ENCODE peak calls at places on chromosome 14, in six cellular contexts. A is heart right ventricle, V is lung, M is mucosa of descending colon, E is MM.1S, R is ovary. I is an unnamed sample.

GRCh38 chr14:61365667-61366194 is 44.4 kb downstream of the PRKCH start:
- DNase-seq in A (no peak), V (no peak), M (no peak), E (no peak), R (no peak), I (peak)

GRCh38 chr14:87833026-87833425 is 160.0 kb downstream of the GALC start:
- DNase-seq in A (no peak), V (no peak), M (no peak), E (no peak), R (no peak), I (no peak)

GRCh38 chr14:34347683-34348082 is 114.4 kb downstream of the SPTSSA start:
- DNase-seq in A (no peak), V (no peak), M (no peak), E (no peak), R (no peak), I (no peak)

GRCh38 chr14:91484186-91484585 is 25.9 kb downstream of the PPP4R3A start:
- DNase-seq in A (no peak), V (no peak), M (no peak), E (no peak), R (no peak), I (no peak)

GRCh38 chr14:24070285-24071143 is 848 bp upstream of the CPNE6 start:
- DNase-seq in A (no peak), V (no peak), M (peak), E (no peak), R (peak), I (no peak)

GRCh38 chr14:101466456-101467180 is 94.7 kb upstream of the DIO3 start:
- DNase-seq in A (no peak), V (no peak), M (no peak), E (no peak), R (no peak), I (no peak)

GRCh38 chr14:34044666-34045306 is 93.9 kb upstream of the EGLN3 start:
- DNase-seq in A (no peak), V (no peak), M (no peak), E (no peak), R (no peak), I (no peak)

GRCh38 chr14:68549966-68550705 is 242.7 kb downstream of the ZFP36L1 start:
- DNase-seq in A (no peak), V (no peak), M (no peak), E (no peak), R (no peak), I (peak)

GRCh38 chr14:100649173-100649519 is 61.9 kb upstream of the BEGAIN start:
- DNase-seq in A (no peak), V (no peak), M (no peak), E (no peak), R (no peak), I (no peak)

GRCh38 chr14:56895154-56895553 is 84.9 kb upstream of the OTX2 start:
- DNase-seq in A (no peak), V (no peak), M (no peak), E (no peak), R (no peak), I (no peak)

GRCh38 chr14:100193417-100194357 is 34.2 kb upstream of the DEGS2 start:
- DNase-seq in A (no peak), V (no peak), M (peak), E (no peak), R (peak), I (no peak)

GRCh38 chr14:60356921-60357550 is 108.0 kb downstream of the PPM1A start:
- DNase-seq in A (no peak), V (no peak), M (no peak), E (no peak), R (no peak), I (no peak)

GRCh38 chr14:20836668-20837338 is 34.2 kb upstream of the RNASE1 start:
- DNase-seq in A (no peak), V (no peak), M (no peak), E (no peak), R (no peak), I (peak)

GRCh38 chr14:21279783-21280182 is at the start of gene RPGRIP1:
- DNase-seq in A (no peak), V (no peak), M (no peak), E (no peak), R (no peak), I (no peak)

GRCh38 chr14:89926709-89927108 is 27.8 kb downstream of the EFCAB11 start:
- DNase-seq in A (no peak), V (no peak), M (no peak), E (no peak), R (no peak), I (peak)

GRCh38 chr14:97379091-97379531 is 581.9 kb downstream of the VRK1 start:
- DNase-seq in A (no peak), V (no peak), M (no peak), E (no peak), R (no peak), I (no peak)

GRCh38 chr14:67440513-67440912 is 28.5 kb upstream of the PLEK2 start:
- DNase-seq in A (no peak), V (no peak), M (peak), E (no peak), R (no peak), I (no peak)

GRCh38 chr14:52366796-52367315 is 52.7 kb downstream of the PTGER2 start:
- DNase-seq in A (no peak), V (no peak), M (no peak), E (no peak), R (no peak), I (no peak)

GRCh38 chr14:64708148-64709004 is 4.2 kb downstream of the PLEKHG3 start:
- DNase-seq in A (peak), V (no peak), M (peak), E (no peak), R (no peak), I (peak)

GRCh38 chr14:39247256-39247655 is 13.5 kb downstream of the MIA2 start:
- DNase-seq in A (no peak), V (no peak), M (no peak), E (no peak), R (no peak), I (peak)

GRCh38 chr14:97762386-97762785 is 965.2 kb downstream of the VRK1 start:
- DNase-seq in A (no peak), V (no peak), M (no peak), E (no peak), R (no peak), I (no peak)

GRCh38 chr14:54763761-54764160 is 138.9 kb downstream of the GCH1 start:
- DNase-seq in A (no peak), V (no peak), M (no peak), E (no peak), R (no peak), I (no peak)

GRCh38 chr14:37973031-37973908 is 234.4 kb upstream of the SSTR1 start:
- DNase-seq in A (no peak), V (no peak), M (no peak), E (no peak), R (no peak), I (no peak)

GRCh38 chr14:104563742-104564615 is 15.6 kb upstream of the C14orf180 start:
- DNase-seq in A (peak), V (peak), M (peak), E (no peak), R (peak), I (peak)

GRCh38 chr14:94111276-94112095 is 950 bp downstream of the IFI27 start:
- DNase-seq in A (no peak), V (no peak), M (peak), E (no peak), R (no peak), I (no peak)

GRCh38 chr14:75196468-75196867 is 20.1 kb upstream of the TMED10 start:
- DNase-seq in A (no peak), V (no peak), M (peak), E (no peak), R (no peak), I (no peak)

GRCh38 chr14:36319899-36320209 is 583 bp downstream of the MBIP start:
- DNase-seq in A (no peak), V (no peak), M (no peak), E (no peak), R (no peak), I (peak)

GRCh38 chr14:63656194-63656593 is 14.5 kb upstream of the WDR89 start:
- DNase-seq in A (no peak), V (no peak), M (no peak), E (no peak), R (no peak), I (no peak)
- TF ChIP-seq CTCF in A (no peak), V (no peak), M (no peak), E (no peak), R (no peak), I (no peak)

DNA sequence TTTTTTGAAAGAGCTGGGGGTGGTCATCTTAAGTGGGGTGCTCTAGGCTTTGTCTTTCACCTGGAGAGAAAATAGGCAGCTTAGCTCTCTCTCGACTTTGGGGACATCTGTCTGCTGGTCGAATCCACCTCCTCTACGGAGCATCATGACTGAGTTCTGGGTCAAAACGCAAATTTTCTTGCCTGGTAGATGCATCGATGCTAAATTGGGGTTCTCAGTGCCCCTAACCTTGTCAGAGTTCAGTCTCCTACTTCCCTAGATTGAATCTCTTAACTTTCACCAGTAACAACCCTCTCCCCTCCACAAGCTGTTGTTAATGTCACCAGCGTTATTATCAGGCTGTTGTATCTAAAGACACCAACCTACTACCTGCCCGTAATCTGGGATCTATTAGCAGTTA is 682 bp downstream of the FLRT2 start:
- DNase-seq in A (no peak), V (no peak), M (no peak), E (no peak), R (no peak), I (no peak)
- H3K4me3 ChIP-seq in A (peak), V (no peak), M (no peak), E (no peak), R (peak), I (peak)

GRCh38 chr14:59127437-59127732 is 61.1 kb upstream of the DAAM1 start:
- DNase-seq in A (no peak), V (no peak), M (no peak), E (no peak), R (no peak), I (no peak)
- TF ChIP-seq CTCF in A (no peak), V (no peak), M (no peak), E (no peak), R (no peak), I (no peak)

GRCh38 chr14:93103392-93104080 is 12.2 kb downstream of the ITPK1 start:
- DNase-seq in A (no peak), V (peak), M (peak), E (peak), R (no peak), I (no peak)
- H3K4me3 ChIP-seq in A (no peak), V (no peak), M (no peak), E (peak), R (no peak), I (no peak)

DNA sequence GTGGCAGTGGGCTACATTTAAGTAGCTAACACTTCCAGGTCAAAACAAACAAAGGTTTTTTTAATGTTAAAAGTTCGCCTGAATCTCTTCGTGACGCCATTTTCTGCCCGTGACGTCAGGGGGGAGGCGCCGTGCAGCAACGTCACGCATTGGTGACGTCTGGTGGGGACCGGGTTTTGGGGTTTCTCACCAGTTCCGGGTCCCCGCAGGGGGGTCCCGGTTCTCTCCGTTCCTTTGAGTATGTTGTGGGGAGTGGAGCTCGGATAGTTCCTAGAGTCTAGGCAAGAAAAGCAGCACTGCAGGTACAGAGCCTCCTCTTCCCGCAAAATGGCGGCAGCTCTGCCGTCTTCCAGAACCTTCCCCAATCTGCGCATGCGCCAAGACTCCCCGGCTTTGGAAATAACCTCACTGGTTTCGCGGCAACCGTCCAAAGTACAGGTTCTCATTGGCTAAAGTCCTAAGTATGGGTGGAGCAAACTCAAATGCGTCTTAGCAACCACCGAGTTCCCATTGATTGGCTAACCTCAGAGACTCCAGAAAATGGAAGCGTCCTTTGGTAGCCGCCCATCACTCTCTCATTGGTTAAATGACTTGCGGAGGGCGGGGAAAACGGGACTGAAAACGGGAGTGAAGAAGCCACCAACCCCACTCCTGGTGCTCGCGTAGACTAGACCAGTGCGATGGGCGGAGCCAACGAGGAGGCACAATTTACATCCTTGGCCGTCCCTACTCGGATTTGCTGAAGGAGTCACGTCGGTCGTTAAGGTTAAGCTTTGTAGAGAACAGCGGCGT is at the start of gene RBM23:
- DNase-seq in A (peak), V (peak), M (peak), E (peak), R (peak), I (peak)
- TF ChIP-seq CTCF in A (no peak), V (no peak), M (no peak), E (no peak), R (no peak), I (no peak)